ENCODE peak calls at places on chromosomes 13 and 19, in seven cellular contexts. One of them, this sample, is unnamed.

GRCh38 chr19:54336893-54337857 is 1.8 kb downstream of the LILRA4 start:
- DNase-seq in HCT116: no peak
- DNase-seq in GM23248: no peak
- DNase-seq in GM23338: no peak
- DNase-seq in PC-9: no peak
- DNase-seq in PC-3: no peak
- DNase-seq in hepatocyte: no peak
- DNase-seq in this sample: no peak

GRCh38 chr13:74444877-74445479 is 310.8 kb upstream of the KLF12 start:
- DNase-seq in GM23248: peak; percentile 18
- DNase-seq in hepatocyte: no peak
- DNase-seq in HCT116: no peak
- DNase-seq in GM23338: no peak
- DNase-seq in PC-9: no peak
- DNase-seq in PC-3: peak; percentile 86
- DNase-seq in this sample: no peak

GRCh38 chr19:7607874-7608560 is 12.4 kb downstream of the CAMSAP3 start:
- DNase-seq in GM23338: no peak
- DNase-seq in hepatocyte: no peak
- DNase-seq in GM23248: no peak
- DNase-seq in PC-3: no peak
- DNase-seq in PC-9: no peak
- DNase-seq in HCT116: no peak
- DNase-seq in this sample: no peak

GRCh38 chr13:67107973-67108372 is 122.2 kb downstream of the PCDH9 start:
- DNase-seq in PC-3: no peak
- DNase-seq in hepatocyte: no peak
- DNase-seq in GM23338: no peak
- DNase-seq in PC-9: no peak
- DNase-seq in HCT116: no peak
- DNase-seq in GM23248: no peak
- DNase-seq in this sample: no peak

GRCh38 chr19:42553292-42554045 is 25.2 kb upstream of the CEACAM1 start:
- DNase-seq in HCT116: no peak
- DNase-seq in GM23338: no peak
- DNase-seq in PC-3: peak; percentile 38
- DNase-seq in GM23248: peak; percentile 85
- DNase-seq in PC-9: no peak
- DNase-seq in hepatocyte: no peak
- DNase-seq in this sample: no peak

GRCh38 chr13:102686024-102686423 is 8.8 kb downstream of the METTL21C start:
- DNase-seq in PC-9: no peak
- DNase-seq in GM23338: no peak
- DNase-seq in GM23248: no peak
- DNase-seq in hepatocyte: no peak
- DNase-seq in HCT116: no peak
- DNase-seq in PC-3: no peak
- DNase-seq in this sample: no peak

GRCh38 chr19:13033819-13034611 is 38.7 kb downstream of the NFIX start:
- DNase-seq in GM23338: peak; percentile 87
- DNase-seq in GM23248: peak; percentile 82
- DNase-seq in HCT116: peak; percentile 39
- DNase-seq in hepatocyte: peak; percentile 60
- DNase-seq in PC-9: peak; percentile 69
- DNase-seq in PC-3: peak; percentile 79
- DNase-seq in this sample: peak; percentile 54

GRCh38 chr13:99496322-99497142 is 4.7 kb upstream of the TM9SF2 start:
- DNase-seq in PC-9: peak; percentile 75
- DNase-seq in hepatocyte: no peak
- DNase-seq in GM23338: peak; percentile 67
- DNase-seq in HCT116: peak; percentile 36
- DNase-seq in GM23248: peak; percentile 85
- DNase-seq in PC-3: no peak
- DNase-seq in this sample: no peak

GRCh38 chr19:50722248-50723013 is 733 bp upstream of the CLEC11A start:
- DNase-seq in PC-3: no peak
- DNase-seq in HCT116: no peak
- DNase-seq in GM23338: no peak
- DNase-seq in GM23248: peak; percentile 69
- DNase-seq in hepatocyte: no peak
- DNase-seq in PC-9: no peak
- DNase-seq in this sample: no peak

GRCh38 chr19:33394006-33394722 is 20.7 kb downstream of the CEBPG start:
- DNase-seq in GM23338: no peak
- DNase-seq in HCT116: no peak
- DNase-seq in PC-9: no peak
- DNase-seq in PC-3: peak; percentile 14
- DNase-seq in GM23248: peak; percentile 95
- DNase-seq in hepatocyte: no peak
- DNase-seq in this sample: no peak

GRCh38 chr19:35254341-35255297 is 5.8 kb downstream of the LSR start:
- DNase-seq in PC-9: no peak
- DNase-seq in HCT116: no peak
- DNase-seq in hepatocyte: no peak
- DNase-seq in PC-3: no peak
- DNase-seq in GM23248: no peak
- DNase-seq in GM23338: no peak
- DNase-seq in this sample: no peak

GRCh38 chr13:87810920-87811344 is 139.8 kb downstream of the SLITRK5 start:
- DNase-seq in PC-9: peak; percentile 37
- DNase-seq in PC-3: peak; percentile 17
- DNase-seq in GM23338: peak; percentile 4
- DNase-seq in HCT116: no peak
- DNase-seq in hepatocyte: no peak
- DNase-seq in GM23248: no peak
- DNase-seq in this sample: no peak
- H3K4me2 ChIP-seq in PC-9: peak overlapping the region; percentile 71
- H3K4me2 ChIP-seq in PC-3: peak overlapping the region; percentile 77
- H3K4me2 ChIP-seq in GM23338: no peak overlapping the region
- H3K4me2 ChIP-seq in HCT116: no peak overlapping the region
- H3K4me2 ChIP-seq in hepatocyte: no peak overlapping the region
- H3K4me2 ChIP-seq in GM23248: no peak overlapping the region
- H3K4me2 ChIP-seq in this sample: peak overlapping the region; percentile 9

GRCh38 chr19:10037809-10038208 is 24.5 kb downstream of the RDH8 start:
- DNase-seq in GM23338: no peak
- DNase-seq in HCT116: no peak
- DNase-seq in GM23248: no peak
- DNase-seq in PC-3: no peak
- DNase-seq in PC-9: no peak
- DNase-seq in hepatocyte: peak; percentile 40
- DNase-seq in this sample: no peak
- H3K27ac ChIP-seq in GM23338: no peak overlapping the region
- H3K27ac ChIP-seq in HCT116: no peak overlapping the region
- H3K27ac ChIP-seq in GM23248: no peak overlapping the region
- H3K27ac ChIP-seq in PC-3: no peak overlapping the region
- H3K27ac ChIP-seq in PC-9: no peak overlapping the region
- H3K27ac ChIP-seq in hepatocyte: no peak overlapping the region
- H3K27ac ChIP-seq in this sample: no peak overlapping the region

DNA sequence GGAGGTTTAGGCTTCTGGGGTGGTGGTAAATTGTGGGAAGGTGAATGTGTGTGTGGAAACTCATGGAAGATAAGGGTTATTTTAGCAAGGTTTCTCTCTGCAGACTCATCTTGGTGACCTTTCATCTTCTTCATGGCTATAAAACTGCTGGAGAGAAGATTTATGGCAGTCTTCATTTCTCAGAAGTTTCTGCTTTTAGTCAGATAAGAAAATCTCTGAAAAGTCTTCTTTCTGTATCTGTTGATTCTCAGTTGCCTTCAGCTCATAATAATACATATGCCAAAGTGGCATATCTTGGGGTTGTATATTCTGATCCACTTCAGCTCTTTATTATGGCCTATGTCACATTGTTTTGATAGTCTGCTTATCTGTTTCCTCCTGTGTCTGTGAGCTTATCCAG is 143.3 kb upstream of the TMTC4 start:
- DNase-seq in HCT116: no peak
- DNase-seq in PC-9: no peak
- DNase-seq in hepatocyte: no peak
- DNase-seq in PC-3: no peak
- DNase-seq in GM23338: no peak
- DNase-seq in GM23248: no peak
- DNase-seq in this sample: no peak
- H3K9me2 ChIP-seq in HCT116: no peaks in the 10 kb centered on the region
- H3K9me2 ChIP-seq in PC-9: no peaks in the 10 kb centered on the region
- H3K9me2 ChIP-seq in hepatocyte: no peaks in the 10 kb centered on the region
- H3K9me2 ChIP-seq in PC-3: no peaks in the 10 kb centered on the region
- H3K9me2 ChIP-seq in GM23338: peaks cover 3% of the 10 kb centered on the region
- H3K9me2 ChIP-seq in GM23248: no peaks in the 10 kb centered on the region
- H3K9me2 ChIP-seq in this sample: no peaks in the 10 kb centered on the region

GRCh38 chr19:2454199-2454961 is 2.4 kb downstream of the LMNB2 start:
- DNase-seq in GM23338: no peak
- DNase-seq in HCT116: no peak
- DNase-seq in PC-3: no peak
- DNase-seq in hepatocyte: no peak
- DNase-seq in PC-9: no peak
- DNase-seq in GM23248: no peak
- DNase-seq in this sample: no peak
- H3K4me2 ChIP-seq in GM23338: peak overlapping the region; percentile 86
- H3K4me2 ChIP-seq in HCT116: peak overlapping the region; percentile 96
- H3K4me2 ChIP-seq in PC-3: peak overlapping the region; percentile 89
- H3K4me2 ChIP-seq in hepatocyte: peak overlapping the region; percentile 98
- H3K4me2 ChIP-seq in PC-9: no peak overlapping the region
- H3K4me2 ChIP-seq in GM23248: no peak overlapping the region
- H3K4me2 ChIP-seq in this sample: peak overlapping the region; percentile 99

GRCh38 chr19:38661996-38662395 is 14.5 kb downstream of the ACTN4 start:
- DNase-seq in PC-9: peak; percentile 69
- DNase-seq in HCT116: no peak
- DNase-seq in GM23338: no peak
- DNase-seq in hepatocyte: peak; percentile 69
- DNase-seq in GM23248: no peak
- DNase-seq in PC-3: peak; percentile 91
- DNase-seq in this sample: no peak

GRCh38 chr19:38660724-38661123 is 13.3 kb downstream of the ACTN4 start:
- DNase-seq in GM23248: no peak
- DNase-seq in HCT116: no peak
- DNase-seq in hepatocyte: no peak
- DNase-seq in GM23338: no peak
- DNase-seq in PC-3: no peak
- DNase-seq in PC-9: no peak
- DNase-seq in this sample: no peak

GRCh38 chr19:38663156-38663651 is 15.8 kb downstream of the ACTN4 start:
- DNase-seq in PC-9: no peak
- DNase-seq in GM23338: no peak
- DNase-seq in HCT116: no peak
- DNase-seq in GM23248: no peak
- DNase-seq in hepatocyte: no peak
- DNase-seq in PC-3: no peak
- DNase-seq in this sample: no peak

GRCh38 chr19:38662508-38663155 is 15.2 kb downstream of the ACTN4 start:
- DNase-seq in PC-3: no peak
- DNase-seq in hepatocyte: no peak
- DNase-seq in GM23338: no peak
- DNase-seq in GM23248: no peak
- DNase-seq in HCT116: no peak
- DNase-seq in PC-9: no peak
- DNase-seq in this sample: no peak

DNA sequence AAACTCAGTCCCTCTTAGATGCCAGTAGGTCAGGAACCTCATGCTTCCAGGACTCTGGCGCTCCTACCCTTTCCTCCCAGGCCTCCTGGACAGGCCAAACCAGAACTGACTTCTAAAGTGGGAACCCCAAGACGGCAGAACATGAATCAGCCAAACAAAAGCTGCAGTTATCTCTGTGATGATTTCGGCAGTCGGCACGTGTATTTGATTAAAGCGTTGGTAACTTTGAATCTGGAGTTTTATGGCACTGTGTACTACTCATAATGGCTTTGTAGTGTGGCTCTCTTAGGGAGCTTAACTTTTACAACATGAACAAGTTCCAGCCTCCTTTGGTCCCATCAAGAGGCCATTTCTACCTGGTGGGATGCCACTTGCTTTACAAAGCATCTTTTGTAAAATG is 13.7 kb downstream of the ACTN4 start:
- DNase-seq in PC-9: no peak
- DNase-seq in HCT116: no peak
- DNase-seq in GM23248: peak; percentile 63
- DNase-seq in hepatocyte: no peak
- DNase-seq in GM23338: no peak
- DNase-seq in PC-3: no peak
- DNase-seq in this sample: no peak
- H3K27ac ChIP-seq in PC-9: peak overlapping the region; percentile 99
- H3K27ac ChIP-seq in HCT116: peak overlapping the region; percentile 13
- H3K27ac ChIP-seq in GM23248: peak overlapping the region; percentile 100
- H3K27ac ChIP-seq in hepatocyte: peak overlapping the region; percentile 85
- H3K27ac ChIP-seq in GM23338: peak overlapping the region; percentile 99
- H3K27ac ChIP-seq in PC-3: peak overlapping the region; percentile 99
- H3K27ac ChIP-seq in this sample: no peak overlapping the region

GRCh38 chr13:108272333-108272732 is 2.8 kb downstream of the TNFSF13B start:
- DNase-seq in HCT116: no peak
- DNase-seq in hepatocyte: no peak
- DNase-seq in PC-9: no peak
- DNase-seq in GM23248: peak; percentile 5
- DNase-seq in GM23338: no peak
- DNase-seq in PC-3: no peak
- DNase-seq in this sample: no peak
- H3K9me2 ChIP-seq in HCT116: no peaks in the 10 kb centered on the region
- H3K9me2 ChIP-seq in hepatocyte: no peaks in the 10 kb centered on the region
- H3K9me2 ChIP-seq in PC-9: no peaks in the 10 kb centered on the region
- H3K9me2 ChIP-seq in GM23248: no peaks in the 10 kb centered on the region
- H3K9me2 ChIP-seq in GM23338: no peaks in the 10 kb centered on the region
- H3K9me2 ChIP-seq in PC-3: no peaks in the 10 kb centered on the region
- H3K9me2 ChIP-seq in this sample: no peaks in the 10 kb centered on the region

This sample was measured in OCI-LY7.